ENCODE peak calls at places on chromosomes 11 and 22, in four cellular contexts. Y, P, X and G are unnamed samples.

GRCh38 chr22:32677876-32678275 is 123.6 kb upstream of the TIMP3 start:
- DNase-seq in X (no peak), Y (no peak), P (no peak), G (no peak)

GRCh38 chr11:130314184-130314748 is 451 bp downstream of the ZBTB44 start:
- DNase-seq in P (peak; percentile 62), Y (peak; percentile 7), X (peak; percentile 56), G (peak; percentile 55)

GRCh38 chr11:36239636-36240035 is 49.6 kb downstream of the COMMD9 start:
- DNase-seq in X (no peak), P (no peak), Y (no peak), G (no peak)

GRCh38 chr11:35290876-35291275 is 128.5 kb downstream of the SLC1A2 start:
- DNase-seq in Y (no peak), P (no peak), X (no peak), G (no peak)

GRCh38 chr22:26586556-26587325 is 3.2 kb downstream of the TPST2 start:
- DNase-seq in P (no peak), X (peak; percentile 73), Y (no peak), G (no peak)

GRCh38 chr11:17651061-17651460 is 68.3 kb upstream of the MYOD1 start:
- DNase-seq in X (no peak), P (no peak), Y (no peak), G (no peak)

GRCh38 chr11:63919267-63920125 is 2.5 kb upstream of the RCOR2 start:
- DNase-seq in P (no peak), Y (no peak), X (no peak), G (no peak)

GRCh38 chr11:119608781-119609180 is 120.2 kb downstream of the NECTIN1 start:
- DNase-seq in P (no peak), Y (no peak), X (no peak), G (no peak)

GRCh38 chr11:83773950-83774880 is 488.0 kb upstream of the CCDC90B start:
- DNase-seq in X (no peak), Y (no peak), P (no peak), G (no peak)